ENCODE peak calls at places on chromosomes 3 and 15, in four cellular contexts. One of them, this sample, is unnamed.

GRCh38 chr15:89993344-89993743 is 7.8 kb upstream of the ZNF710 start:
- DNase-seq in ELR: no peak
- DNase-seq in AG09319: no peak
- DNase-seq in CD14-positive monocyte: no peak
- DNase-seq in this sample: no peak

GRCh38 chr3:134445631-134446030 is 40.2 kb downstream of the ANAPC13 start:
- DNase-seq in ELR: no peak
- DNase-seq in AG09319: no peak
- DNase-seq in CD14-positive monocyte: no peak
- DNase-seq in this sample: no peak

GRCh38 chr3:124878561-124879394 is 8.4 kb downstream of the ITGB5 start:
- DNase-seq in ELR: peak; percentile 98
- DNase-seq in CD14-positive monocyte: no peak
- DNase-seq in AG09319: peak; percentile 68
- DNase-seq in this sample: peak; percentile 90

GRCh38 chr15:68000754-68001153 is 53.4 kb upstream of the PIAS1 start:
- DNase-seq in ELR: no peak
- DNase-seq in AG09319: no peak
- DNase-seq in CD14-positive monocyte: no peak
- DNase-seq in this sample: no peak

GRCh38 chr15:91655891-91656290 is 197.6 kb upstream of the SLCO3A1 start:
- DNase-seq in ELR: no peak
- DNase-seq in CD14-positive monocyte: no peak
- DNase-seq in AG09319: no peak
- DNase-seq in this sample: no peak

GRCh38 chr3:140180603-140181002 is 245.6 kb downstream of the CLSTN2 start:
- DNase-seq in ELR: no peak
- DNase-seq in AG09319: peak; percentile 18
- DNase-seq in CD14-positive monocyte: no peak
- DNase-seq in this sample: no peak

GRCh38 chr3:121757087-121757811 is 7.7 kb upstream of the GOLGB1 start:
- DNase-seq in CD14-positive monocyte: no peak
- DNase-seq in AG09319: no peak
- DNase-seq in ELR: no peak
- DNase-seq in this sample: no peak

GRCh38 chr3:148943531-148944200 is 47.7 kb upstream of the GYG1 start:
- DNase-seq in ELR: peak; percentile 96
- DNase-seq in AG09319: peak; percentile 89
- DNase-seq in CD14-positive monocyte: no peak
- DNase-seq in this sample: peak; percentile 93

GRCh38 chr15:61151791-61152190 is 77.3 kb downstream of the RORA start:
- DNase-seq in ELR: no peak
- DNase-seq in CD14-positive monocyte: no peak
- DNase-seq in AG09319: no peak
- DNase-seq in this sample: no peak

GRCh38 chr3:48475188-48475587 is 28.7 kb downstream of the ATRIP start:
- DNase-seq in ELR: no peak
- DNase-seq in CD14-positive monocyte: no peak
- DNase-seq in AG09319: no peak
- DNase-seq in this sample: no peak